ENCODE peak calls at places on chromosomes 16 and 17, in nine cellular contexts. G is mammary epithelial cell, X is body of pancreas, B is A549, T is NCI-H2081, P is PC-3, U is substantia nigra, C is retina, A is HCT116. D is an unnamed sample.

GRCh38 chr16:73054131-73054496 is 6.2 kb upstream of the ZFHX3 start:
- DNase-seq in G (no peak), X (no peak), B (no peak), T (no peak), P (no peak), U (no peak), C (no peak), A (no peak), D (no peak)

GRCh38 chr17:11356371-11356770 is 115.4 kb downstream of the SHISA6 start:
- DNase-seq in G (no peak), X (no peak), B (no peak), T (no peak), P (no peak), U (no peak), C (no peak), A (no peak), D (no peak)

GRCh38 chr16:4489030-4489429 is 12.8 kb downstream of the HMOX2 start:
- DNase-seq in G (peak; percentile 56), X (no peak), B (no peak), T (no peak), P (peak; percentile 63), U (no peak), C (no peak), A (no peak), D (no peak)

GRCh38 chr17:78971764-78972506 is 7.8 kb downstream of the LGALS3BP start:
- DNase-seq in G (no peak), X (no peak), B (no peak), T (no peak), P (no peak), U (no peak), C (no peak), A (no peak), D (no peak)

GRCh38 chr16:1800703-1801102 is 7.2 kb upstream of the IGFALS start:
- DNase-seq in G (no peak), X (no peak), B (no peak), T (no peak), P (no peak), U (no peak), C (no peak), A (no peak), D (no peak)

GRCh38 chr17:1905190-1905919 is 75.5 kb downstream of the RPA1 start:
- DNase-seq in G (no peak), X (no peak), B (no peak), T (peak; percentile 58), P (no peak), U (no peak), C (peak; percentile 78), A (no peak), D (no peak)

GRCh38 chr17:14547556-14547955 is 246.7 kb downstream of the HS3ST3B1 start:
- DNase-seq in G (no peak), X (no peak), B (no peak), T (no peak), P (no peak), U (no peak), C (no peak), A (no peak), D (no peak)

GRCh38 chr17:81868674-81869220 is 2.4 kb downstream of the ARHGDIA start:
- DNase-seq in G (peak; percentile 50), X (peak; percentile 69), B (peak; percentile 58), T (peak; percentile 42), P (peak; percentile 86), U (no peak), C (no peak), A (peak; percentile 84), D (no peak)

GRCh38 chr16:56944954-56945839 is 13.3 kb downstream of the HERPUD1 start:
- DNase-seq in G (peak; percentile 49), X (peak; percentile 62), B (no peak), T (no peak), P (peak; percentile 65), U (no peak), C (no peak), A (no peak), D (no peak)

GRCh38 chr17:12041316-12041715 is 20.6 kb downstream of the MAP2K4 start:
- DNase-seq in G (peak; percentile 76), X (no peak), B (peak; percentile 37), T (no peak), P (peak; percentile 96), U (no peak), C (no peak), A (peak; percentile 71), D (no peak)

GRCh38 chr16:22220076-22220453 is 14.0 kb downstream of the EEF2K start:
- DNase-seq in G (no peak), X (peak; percentile 41), B (no peak), T (no peak), P (no peak), U (no peak), C (no peak), A (no peak), D (no peak)

GRCh38 chr16:27284865-27285675 is 16.5 kb upstream of the NSMCE1 start:
- DNase-seq in G (no peak), X (no peak), B (no peak), T (no peak), P (no peak), U (no peak), C (no peak), A (no peak), D (no peak)

GRCh38 chr16:74667215-74667765 is 613 bp upstream of the RFWD3 start:
- DNase-seq in G (peak; percentile 19), X (no peak), B (no peak), T (peak; percentile 9), P (no peak), U (peak; percentile 15), C (peak; percentile 75), A (no peak), D (no peak)